ENCODE peak calls at places on chromosome 7, in four cellular contexts. D is fibroblast of pulmonary artery, H is GM20000, B is brain microvascular endothelial cell. Z is an unnamed sample.

GRCh38 chr7:85528581-85528980 is 341.7 kb upstream of the SEMA3D start:
- DNase-seq in D (peak; percentile 43), H (no peak), B (no peak), Z (no peak)

GRCh38 chr7:106216517-106217088 is 68.2 kb downstream of the NAMPT start:
- DNase-seq in D (peak; percentile 99), H (no peak), B (peak; percentile 89), Z (no peak)

GRCh38 chr7:140284062-140284461 is 107.3 kb upstream of the KDM7A start:
- DNase-seq in D (no peak), H (no peak), B (no peak), Z (no peak)

GRCh38 chr7:30146127-30146612 is 11.4 kb downstream of the MTURN start:
- DNase-seq in D (peak; percentile 21), H (no peak), B (peak; percentile 56), Z (no peak)

GRCh38 chr7:40658731-40659130 is 523.9 kb downstream of the SUGCT start:
- DNase-seq in D (no peak), H (no peak), B (peak; percentile 20), Z (no peak)

GRCh38 chr7:114825423-114825951 is 96.4 kb upstream of the MDFIC start:
- DNase-seq in D (no peak), H (no peak), B (no peak), Z (no peak)

GRCh38 chr7:54188843-54189242 is 353.3 kb upstream of the VSTM2A start:
- DNase-seq in D (no peak), H (no peak), B (no peak), Z (no peak)

GRCh38 chr7:127819975-127820778 is 168.2 kb downstream of the SND1 start:
- DNase-seq in D (peak; percentile 46), H (peak; percentile 33), B (peak; percentile 38), Z (no peak)

GRCh38 chr7:44762726-44763522 is 14.3 kb downstream of the ZMIZ2 start:
- DNase-seq in D (no peak), H (peak; percentile 28), B (no peak), Z (no peak)

GRCh38 chr7:132080467-132080866 is 495.8 kb downstream of the PLXNA4 start:
- DNase-seq in D (no peak), H (no peak), B (no peak), Z (no peak)

GRCh38 chr7:34247468-34247867 is 342.1 kb downstream of the BMPER start:
- DNase-seq in D (peak; percentile 36), H (no peak), B (no peak), Z (no peak)

GRCh38 chr7:90877201-90877600 is 281.1 kb downstream of the CDK14 start:
- DNase-seq in D (no peak), H (no peak), B (no peak), Z (no peak)

GRCh38 chr7:47875406-47875805 is 72.9 kb downstream of the PKD1L1 start:
- DNase-seq in D (no peak), H (no peak), B (no peak), Z (no peak)

GRCh38 chr7:94350729-94351128 is 44.0 kb upstream of the COL1A2 start:
- DNase-seq in D (no peak), H (no peak), B (no peak), Z (no peak)

GRCh38 chr7:119664601-119665000 is 608.4 kb upstream of the KCND2 start:
- DNase-seq in D (peak; percentile 74), H (no peak), B (peak; percentile 68), Z (no peak)

GRCh38 chr7:32256376-32256775 is 186.2 kb upstream of the PDE1C start:
- DNase-seq in D (no peak), H (no peak), B (no peak), Z (no peak)

GRCh38 chr7:15332962-15333361 is 228.9 kb downstream of the AGMO start:
- DNase-seq in D (no peak), H (no peak), B (no peak), Z (no peak)

GRCh38 chr7:12291870-12292269 is 80.8 kb downstream of the TMEM106B start:
- DNase-seq in D (peak; percentile 12), H (peak; percentile 5), B (no peak), Z (no peak)
- TF ChIP-seq CTCF in D (peak; percentile 45), H (peak; percentile 33), B (peak; percentile 44), Z (no peak)

GRCh38 chr7:99473315-99473596 is 566 bp downstream of the ZNF789 start:
- DNase-seq in D (peak; percentile 80), H (peak; percentile 68), B (peak; percentile 68), Z (peak; percentile 72)
- TF ChIP-seq CTCF in D (no peak), H (no peak), B (no peak), Z (no peak)

GRCh38 chr7:52753855-52754254 is 281.6 kb upstream of the POM121L12 start:
- DNase-seq in D (no peak), H (no peak), B (no peak), Z (no peak)

GRCh38 chr7:52747817-52748216 is 287.6 kb upstream of the POM121L12 start:
- DNase-seq in D (no peak), H (no peak), B (no peak), Z (no peak)

GRCh38 chr7:52749880-52750279 is 285.6 kb upstream of the POM121L12 start:
- DNase-seq in D (no peak), H (no peak), B (no peak), Z (no peak)
- TF ChIP-seq CTCF in D (no peak), H (no peak), B (no peak), Z (peak; percentile 48)

GRCh38 chr7:137687556-137688280 is 159.1 kb downstream of the DGKI start:
- DNase-seq in D (peak; percentile 88), H (no peak), B (peak; percentile 66), Z (no peak)

GRCh38 chr7:137692399-137692798 is 154.4 kb downstream of the DGKI start:
- DNase-seq in D (no peak), H (no peak), B (no peak), Z (no peak)

GRCh38 chr7:137689761-137690160 is 157.0 kb downstream of the DGKI start:
- DNase-seq in D (no peak), H (no peak), B (no peak), Z (no peak)

GRCh38 chr7:137691566-137691965 is 155.2 kb downstream of the DGKI start:
- DNase-seq in D (no peak), H (no peak), B (no peak), Z (no peak)

GRCh38 chr7:137690635-137691034 is 156.1 kb downstream of the DGKI start:
- DNase-seq in D (no peak), H (no peak), B (no peak), Z (no peak)
- TF ChIP-seq CTCF in D (no peak), H (no peak), B (no peak), Z (no peak)

DNA sequence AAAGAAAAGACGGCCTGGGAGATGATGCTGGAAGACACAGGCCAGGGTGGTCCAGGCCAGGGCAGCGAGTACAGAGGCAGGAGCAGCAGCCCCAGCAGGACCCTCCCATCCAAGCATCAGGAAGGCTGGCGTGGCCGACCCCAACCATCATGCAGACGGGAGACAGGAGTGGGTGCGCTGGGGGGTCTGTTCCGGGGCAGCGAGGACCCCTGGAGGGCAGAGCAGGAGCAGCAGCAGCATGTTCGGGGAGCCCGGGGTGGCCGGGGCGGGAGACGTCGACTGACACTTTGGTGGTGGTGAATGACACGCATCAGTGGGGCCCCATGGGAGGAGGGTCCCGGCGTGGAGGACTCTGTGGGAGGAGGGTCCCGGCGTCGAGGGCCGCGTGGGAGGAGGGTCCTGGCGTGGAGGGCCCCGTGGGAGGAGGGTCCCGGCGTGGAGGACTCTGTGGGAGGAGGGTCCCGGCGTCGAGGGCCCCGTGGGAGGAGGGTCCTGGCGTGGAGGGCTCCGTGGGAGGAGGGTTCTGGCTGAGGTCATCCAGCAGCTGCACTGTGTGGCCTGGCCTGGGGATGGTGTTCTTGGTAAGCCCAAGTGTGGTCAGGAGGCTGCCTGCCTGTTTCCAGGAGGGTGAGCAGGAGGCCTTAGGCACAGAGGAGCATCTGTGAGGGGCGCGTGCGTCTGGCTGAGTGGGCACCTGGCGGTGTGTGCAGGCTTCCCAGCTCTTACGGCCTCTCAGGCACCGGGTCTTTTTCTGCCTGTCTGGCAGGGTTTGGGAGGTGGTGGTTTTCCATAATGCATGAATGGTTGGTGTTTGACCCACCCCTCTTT is 38.9 kb downstream of the FAM20C start:
- DNase-seq in D (no peak), H (no peak), B (no peak), Z (no peak)
- TF ChIP-seq CTCF in D (peak; percentile 10), H (no peak), B (peak; percentile 54), Z (no peak)

GRCh38 chr7:141528399-141528798 is 22.8 kb upstream of the AGK start:
- DNase-seq in D (no peak), H (no peak), B (no peak), Z (no peak)
- TF ChIP-seq CTCF in D (no peak), H (no peak), B (no peak), Z (no peak)

GRCh38 chr7:79176859-79177477 is 276.5 kb downstream of the MAGI2 start:
- DNase-seq in D (peak; percentile 64), H (no peak), B (peak; percentile 30), Z (no peak)
- TF ChIP-seq CTCF in D (peak; percentile 73), H (no peak), B (peak; percentile 73), Z (peak; percentile 66)

DNA sequence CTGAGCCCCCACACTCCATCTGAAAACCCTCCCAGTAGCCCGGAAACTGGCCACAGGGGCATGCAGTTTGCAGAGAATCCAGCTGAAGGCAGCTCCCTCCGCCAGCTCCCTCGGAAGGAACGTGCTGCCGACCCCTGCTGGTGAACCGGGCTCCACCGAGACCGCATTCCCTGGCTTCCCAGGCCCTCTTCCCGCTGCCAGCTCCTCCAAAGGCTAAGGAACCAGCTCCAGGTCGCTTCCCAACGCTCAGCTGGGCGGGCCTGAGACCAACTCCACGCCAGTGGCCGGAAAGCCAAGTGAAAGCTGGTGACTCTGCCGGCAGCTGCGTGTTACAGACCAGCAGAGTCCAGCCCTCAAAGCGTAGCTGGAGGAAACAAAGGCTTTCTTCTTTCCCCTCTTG is 35.8 kb downstream of the GPER1 start:
- DNase-seq in D (peak; percentile 90), H (no peak), B (peak; percentile 64), Z (no peak)
- TF ChIP-seq CTCF in D (peak; percentile 75), H (no peak), B (peak; percentile 90), Z (no peak)

DNA sequence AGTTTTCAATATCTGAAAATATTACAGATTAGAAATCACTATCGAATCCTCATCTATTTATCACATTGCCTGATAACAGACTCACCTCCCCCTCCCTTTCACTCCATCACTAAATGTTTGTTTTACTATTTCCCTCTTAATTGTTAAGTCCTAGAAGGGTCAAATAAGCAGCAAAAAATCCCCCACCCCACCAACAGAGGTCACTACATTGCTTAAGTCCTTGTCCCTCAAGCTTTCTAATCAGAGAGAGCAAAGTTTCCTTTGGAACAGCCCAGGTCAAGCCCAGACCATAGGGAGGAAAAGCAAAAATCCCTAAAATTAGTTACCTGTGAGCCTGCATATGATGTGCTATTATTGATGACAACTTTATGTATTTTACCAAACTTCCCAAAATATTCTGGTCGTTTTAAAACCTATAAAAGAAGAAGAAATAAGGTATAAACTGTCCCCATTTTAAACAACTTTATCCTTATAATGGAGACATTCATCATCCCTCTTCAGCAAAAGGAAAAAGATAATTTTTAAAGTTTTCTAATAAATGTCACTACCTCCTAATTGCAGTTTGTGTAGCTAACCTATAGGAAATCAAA is 95.0 kb downstream of the CNOT4 start:
- DNase-seq in D (peak; percentile 79), H (peak; percentile 4), B (peak; percentile 60), Z (no peak)
- TF ChIP-seq CTCF in D (peak; percentile 72), H (peak; percentile 66), B (peak; percentile 71), Z (peak; percentile 33)

GRCh38 chr7:28360739-28361138 is 51.6 kb upstream of the CREB5 start:
- DNase-seq in D (no peak), H (no peak), B (no peak), Z (no peak)

GRCh38 chr7:28364082-28364481 is 48.2 kb upstream of the CREB5 start:
- DNase-seq in D (no peak), H (no peak), B (no peak), Z (no peak)

GRCh38 chr7:28358423-28358868 is 53.9 kb upstream of the CREB5 start:
- DNase-seq in D (peak; percentile 81), H (no peak), B (peak; percentile 91), Z (no peak)

GRCh38 chr7:28362812-28363211 is 49.5 kb upstream of the CREB5 start:
- DNase-seq in D (no peak), H (no peak), B (no peak), Z (no peak)
- TF ChIP-seq CTCF in D (peak; percentile 11), H (no peak), B (peak; percentile 5), Z (no peak)

Z was measured in D721Med.